ENCODE peak calls at places on chromosome 2, in four cellular contexts. Y is K562, D is thoracic aorta, W is cardiac muscle cell. B is an unnamed sample.

GRCh38 chr2:136017786-136018185 is 32.4 kb upstream of the DARS1 start:
- DNase-seq in Y (no peak), D (no peak), W (no peak), B (no peak)

GRCh38 chr2:198604599-198604998 is 800.2 kb downstream of the PLCL1 start:
- DNase-seq in Y (no peak), D (no peak), W (no peak), B (no peak)

GRCh38 chr2:161136696-161137324 is 23.4 kb upstream of the TANK start:
- DNase-seq in Y (no peak), D (no peak), W (peak; percentile 21), B (no peak)

GRCh38 chr2:127581516-127582490 is 46.3 kb downstream of the MYO7B start:
- DNase-seq in Y (no peak), D (no peak), W (no peak), B (peak; percentile 9)

GRCh38 chr2:202221873-202222272 is 16.5 kb downstream of the SUMO1 start:
- DNase-seq in Y (peak; percentile 23), D (no peak), W (peak; percentile 43), B (no peak)

GRCh38 chr2:165044505-165045303 is 89.4 kb upstream of the SLC38A11 start:
- DNase-seq in Y (no peak), D (no peak), W (no peak), B (no peak)

GRCh38 chr2:234502919-234503285 is 6.0 kb upstream of the ARL4C start:
- DNase-seq in Y (no peak), D (no peak), W (no peak), B (no peak)

GRCh38 chr2:199463708-199464613 is 6.2 kb upstream of the SATB2 start:
- DNase-seq in Y (no peak), D (no peak), W (no peak), B (no peak)

GRCh38 chr2:202337706-202338346 is 38.3 kb upstream of the BMPR2 start:
- DNase-seq in Y (no peak), D (no peak), W (no peak), B (no peak)

GRCh38 chr2:96407041-96407918 is 71.7 kb downstream of the NCAPH start:
- DNase-seq in Y (peak; percentile 66), D (no peak), W (peak; percentile 79), B (peak; percentile 38)

GRCh38 chr2:67503066-67503795 is 106.1 kb downstream of the ETAA1 start:
- DNase-seq in Y (no peak), D (no peak), W (no peak), B (no peak)

GRCh38 chr2:45067859-45068642 is 58.8 kb upstream of the SIX2 start:
- DNase-seq in Y (no peak), D (no peak), W (peak; percentile 38), B (no peak)

GRCh38 chr2:181163139-181163538 is 182.7 kb downstream of the UBE2E3 start:
- DNase-seq in Y (no peak), D (no peak), W (no peak), B (no peak)

GRCh38 chr2:108383146-108383830 is 5.5 kb downstream of the SULT1C4 start:
- DNase-seq in Y (no peak), D (no peak), W (no peak), B (no peak)

GRCh38 chr2:178263159-178263860 is 69.0 kb downstream of the OSBPL6 start:
- DNase-seq in Y (no peak), D (no peak), W (no peak), B (no peak)

DNA sequence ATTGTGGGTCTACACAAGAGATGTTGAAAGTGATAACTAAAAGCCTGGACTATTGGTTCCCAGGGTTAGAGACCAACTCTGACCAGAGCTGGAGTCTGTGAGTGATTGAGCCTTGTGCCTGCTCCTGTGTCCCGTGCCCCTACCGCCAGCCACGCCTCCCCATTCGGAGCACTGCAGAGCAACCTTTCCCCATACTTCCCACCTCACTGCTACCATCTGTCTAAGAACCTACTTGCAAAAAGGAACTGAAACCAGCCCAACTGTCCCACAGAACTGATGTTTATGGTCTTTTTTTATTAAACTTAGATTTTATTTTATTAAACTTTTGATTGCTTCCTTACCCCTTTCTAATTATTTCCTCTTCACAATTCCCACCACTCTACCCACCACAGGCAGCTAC is 300.3 kb upstream of the MGAT5 start:
- DNase-seq in Y (no peak), D (no peak), W (no peak), B (no peak)
- H3K27ac ChIP-seq in Y (no peak overlapping the region), D (no peak overlapping the region), W (no peak overlapping the region), B (no peak overlapping the region)

DNA sequence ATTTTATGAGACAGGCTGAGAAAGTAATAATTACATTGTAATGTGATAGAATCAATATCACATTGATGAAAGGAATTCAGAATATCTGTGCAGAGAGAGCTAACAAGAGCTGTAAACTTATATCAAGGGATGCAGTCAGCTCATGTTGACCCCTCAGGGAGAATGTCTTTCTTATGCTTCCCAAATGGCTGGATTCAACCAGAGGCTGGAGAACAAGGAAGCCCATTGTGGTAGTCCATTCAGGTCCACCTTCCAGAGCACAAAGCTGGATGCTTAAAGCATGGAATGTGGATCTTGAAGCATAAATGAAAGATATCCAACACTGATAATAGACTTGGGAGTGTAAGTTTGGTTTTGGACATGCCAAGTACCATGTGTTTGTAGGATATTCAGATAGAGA is 220.0 kb downstream of the FIGN start:
- DNase-seq in Y (no peak), D (no peak), W (no peak), B (no peak)
- H3K27ac ChIP-seq in Y (no peak overlapping the region), D (no peak overlapping the region), W (no peak overlapping the region), B (no peak overlapping the region)

DNA sequence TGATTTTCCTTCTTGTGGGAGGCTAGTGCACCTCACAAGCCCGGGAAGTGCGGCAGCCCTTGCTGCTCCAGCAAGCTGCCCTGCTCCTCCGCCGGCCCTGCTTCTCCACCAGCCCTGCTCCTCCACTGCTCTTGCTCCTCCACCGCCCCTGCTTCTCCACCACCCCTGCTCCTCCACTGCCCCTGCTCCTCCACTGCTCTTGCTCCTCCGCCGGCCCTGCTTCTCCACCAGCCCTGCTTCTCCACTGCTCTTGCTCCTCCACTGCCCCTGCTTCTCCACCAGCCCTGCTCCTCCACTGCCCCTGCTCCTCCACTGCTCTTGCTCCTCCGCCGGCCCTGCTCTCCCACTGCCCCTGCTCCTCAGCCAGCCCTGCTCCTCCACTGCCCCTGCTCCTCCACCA is 95.6 kb downstream of the NDUFA10 start:
- DNase-seq in Y (no peak), D (no peak), W (no peak), B (peak; percentile 38)
- H3K27ac ChIP-seq in Y (no peak overlapping the region), D (no peak overlapping the region), W (no peak overlapping the region), B (no peak overlapping the region)

GRCh38 chr2:61811821-61812220 is 42.0 kb downstream of the FAM161A start:
- DNase-seq in Y (no peak), D (no peak), W (no peak), B (no peak)
- H3K27ac ChIP-seq in Y (no peak overlapping the region), D (no peak overlapping the region), W (no peak overlapping the region), B (no peak overlapping the region)

B was measured in tibial artery.